ENCODE peak calls at places on chromosomes 1 and 21, in four cellular contexts. One of them, this sample, is unnamed.
A peak's percentile ranks its signal among the peaks of the same experiment; 100 is the strongest.

GRCh38 chr1:15038232-15039016 is 115.1 kb upstream of the TMEM51 start:
- DNase-seq in SK-N-SH: peak; percentile 55
- DNase-seq in H1: no peak
- DNase-seq in K562: peak; percentile 62
- DNase-seq in this sample: peak; percentile 34

GRCh38 chr1:10396870-10397269 is 2.0 kb upstream of the PGD start:
- DNase-seq in H1: no peak
- DNase-seq in K562: no peak
- DNase-seq in SK-N-SH: no peak
- DNase-seq in this sample: no peak

GRCh38 chr1:222769968-222770620 is 33.1 kb downstream of the FAM177B start:
- DNase-seq in H1: no peak
- DNase-seq in SK-N-SH: no peak
- DNase-seq in K562: no peak
- DNase-seq in this sample: no peak

GRCh38 chr1:42943166-42943565 is 15.5 kb downstream of the SLC2A1 start:
- DNase-seq in H1: no peak
- DNase-seq in SK-N-SH: no peak
- DNase-seq in K562: no peak
- DNase-seq in this sample: no peak

GRCh38 chr21:33734818-33735217 is 92.5 kb downstream of the ITSN1 start:
- DNase-seq in K562: no peak
- DNase-seq in H1: no peak
- DNase-seq in SK-N-SH: no peak
- DNase-seq in this sample: no peak

GRCh38 chr1:175493321-175493998 is 249.9 kb downstream of the TNR start:
- DNase-seq in K562: no peak
- DNase-seq in SK-N-SH: no peak
- DNase-seq in H1: no peak
- DNase-seq in this sample: peak; percentile 16

GRCh38 chr1:218874313-218874712 is 299.4 kb upstream of the LYPLAL1 start:
- DNase-seq in K562: no peak
- DNase-seq in H1: no peak
- DNase-seq in SK-N-SH: no peak
- DNase-seq in this sample: no peak

GRCh38 chr1:154760469-154760933 is 109.6 kb downstream of the KCNN3 start:
- DNase-seq in H1: no peak
- DNase-seq in SK-N-SH: peak; percentile 91
- DNase-seq in K562: peak; percentile 83
- DNase-seq in this sample: peak; percentile 87

GRCh38 chr1:35269989-35270289 is 1.4 kb downstream of the ZMYM4 start:
- DNase-seq in SK-N-SH: no peak
- DNase-seq in H1: no peak
- DNase-seq in K562: no peak
- DNase-seq in this sample: no peak

GRCh38 chr1:64921761-64922160 is 44.6 kb downstream of the JAK1 start:
- DNase-seq in K562: no peak
- DNase-seq in SK-N-SH: no peak
- DNase-seq in H1: no peak
- DNase-seq in this sample: no peak

GRCh38 chr1:70048336-70048735 is 157.0 kb downstream of the LRRC40 start:
- DNase-seq in SK-N-SH: no peak
- DNase-seq in H1: no peak
- DNase-seq in K562: no peak
- DNase-seq in this sample: no peak

GRCh38 chr1:52532732-52533327 is 20.1 kb downstream of the TUT4 start:
- DNase-seq in K562: no peak
- DNase-seq in H1: no peak
- DNase-seq in SK-N-SH: no peak
- DNase-seq in this sample: no peak

GRCh38 chr21:17454315-17455027 is 58.4 kb upstream of the CXADR start:
- DNase-seq in K562: peak; percentile 34
- DNase-seq in H1: peak; percentile 71
- DNase-seq in SK-N-SH: peak; percentile 70
- DNase-seq in this sample: peak; percentile 90

GRCh38 chr1:37692834-37693175 is 489 bp downstream of the CDCA8 start:
- DNase-seq in H1: no peak
- DNase-seq in SK-N-SH: no peak
- DNase-seq in K562: no peak
- DNase-seq in this sample: no peak

GRCh38 chr1:241592273-241592958 is 47.8 kb downstream of the CHML start:
- DNase-seq in H1: no peak
- DNase-seq in K562: peak; percentile 2
- DNase-seq in SK-N-SH: no peak
- DNase-seq in this sample: no peak

GRCh38 chr1:12201343-12202189 is 28.3 kb upstream of the VPS13D start:
- DNase-seq in SK-N-SH: peak; percentile 14
- DNase-seq in K562: no peak
- DNase-seq in H1: no peak
- DNase-seq in this sample: no peak

GRCh38 chr1:159970932-159971342 is 16.9 kb upstream of the SLAMF9 start:
- DNase-seq in H1: no peak
- DNase-seq in SK-N-SH: no peak
- DNase-seq in K562: no peak
- DNase-seq in this sample: no peak

GRCh38 chr1:22326372-22326915 is 125.2 kb upstream of the ZBTB40 start:
- DNase-seq in H1: no peak
- DNase-seq in SK-N-SH: no peak
- DNase-seq in K562: no peak
- DNase-seq in this sample: no peak

GRCh38 chr1:201405484-201405831 is 6.3 kb upstream of the LAD1 start:
- DNase-seq in SK-N-SH: no peak
- DNase-seq in K562: no peak
- DNase-seq in H1: no peak
- DNase-seq in this sample: no peak

GRCh38 chr1:202133016-202133415 is 10.3 kb downstream of the GPR37L1 start:
- DNase-seq in K562: no peak
- DNase-seq in SK-N-SH: no peak
- DNase-seq in H1: no peak
- DNase-seq in this sample: no peak

GRCh38 chr1:248009681-248010080 is 3.8 kb upstream of the OR2L5 start:
- DNase-seq in SK-N-SH: no peak
- DNase-seq in H1: no peak
- DNase-seq in K562: no peak
- DNase-seq in this sample: no peak

GRCh38 chr1:164700683-164701082 is 141.7 kb downstream of the PBX1 start:
- DNase-seq in K562: no peak
- DNase-seq in SK-N-SH: no peak
- DNase-seq in H1: no peak
- DNase-seq in this sample: no peak

GRCh38 chr1:164702664-164703063 is 143.7 kb downstream of the PBX1 start:
- DNase-seq in SK-N-SH: no peak
- DNase-seq in H1: no peak
- DNase-seq in K562: no peak
- DNase-seq in this sample: no peak

GRCh38 chr1:164702216-164702615 is 143.2 kb downstream of the PBX1 start:
- DNase-seq in SK-N-SH: no peak
- DNase-seq in H1: no peak
- DNase-seq in K562: no peak
- DNase-seq in this sample: no peak

GRCh38 chr1:164701221-164701761 is 142.3 kb downstream of the PBX1 start:
- DNase-seq in SK-N-SH: no peak
- DNase-seq in K562: no peak
- DNase-seq in H1: no peak
- DNase-seq in this sample: no peak

GRCh38 chr1:164699815-164700491 is 141.0 kb downstream of the PBX1 start:
- DNase-seq in K562: no peak
- DNase-seq in H1: no peak
- DNase-seq in SK-N-SH: no peak
- DNase-seq in this sample: no peak
- TF ChIP-seq TEAD4 in K562: no peak
- TF ChIP-seq TEAD4 in H1: no peak
- TF ChIP-seq TEAD4 in SK-N-SH: no peak
- TF ChIP-seq TEAD4 in this sample: no peak

GRCh38 chr1:97417661-97418060 is 503.2 kb downstream of the DPYD start:
- DNase-seq in K562: no peak
- DNase-seq in SK-N-SH: no peak
- DNase-seq in H1: no peak
- DNase-seq in this sample: no peak

GRCh38 chr1:97414682-97415312 is 506.0 kb downstream of the DPYD start:
- DNase-seq in H1: no peak
- DNase-seq in SK-N-SH: no peak
- DNase-seq in K562: no peak
- DNase-seq in this sample: no peak

GRCh38 chr1:97412155-97412554 is 508.7 kb downstream of the DPYD start:
- DNase-seq in SK-N-SH: no peak
- DNase-seq in H1: no peak
- DNase-seq in K562: no peak
- DNase-seq in this sample: no peak

GRCh38 chr1:97412737-97413136 is 508.1 kb downstream of the DPYD start:
- DNase-seq in SK-N-SH: no peak
- DNase-seq in K562: no peak
- DNase-seq in H1: no peak
- DNase-seq in this sample: no peak
- TF ChIP-seq TEAD4 in SK-N-SH: no peak
- TF ChIP-seq TEAD4 in K562: no peak
- TF ChIP-seq TEAD4 in H1: no peak
- TF ChIP-seq TEAD4 in this sample: no peak

GRCh38 chr1:240031414-240031813 is 60.3 kb upstream of the FMN2 start:
- DNase-seq in SK-N-SH: no peak
- DNase-seq in H1: no peak
- DNase-seq in K562: no peak
- DNase-seq in this sample: no peak
- TF ChIP-seq TEAD4 in SK-N-SH: no peak
- TF ChIP-seq TEAD4 in H1: no peak
- TF ChIP-seq TEAD4 in K562: no peak
- TF ChIP-seq TEAD4 in this sample: no peak

DNA sequence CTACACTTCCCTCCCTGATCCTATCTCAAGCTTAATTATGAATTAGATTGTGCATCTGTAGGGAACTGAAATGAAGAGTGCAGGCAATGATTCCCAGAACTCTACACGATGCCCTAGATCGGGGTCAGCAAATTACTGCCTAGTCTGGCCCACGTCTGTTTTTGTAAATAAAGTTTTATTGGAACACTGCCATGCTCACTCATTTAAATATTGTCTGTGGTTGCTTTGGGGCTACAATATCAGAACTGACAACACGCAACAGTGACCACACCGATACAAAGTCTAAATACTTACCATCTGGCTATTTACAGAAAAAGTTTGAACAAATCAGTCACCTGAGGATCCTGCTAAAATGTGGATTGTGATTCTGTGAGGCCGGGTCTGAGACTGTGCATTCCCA is 74.1 kb downstream of the PGBD5 start:
- DNase-seq in K562: no peak
- DNase-seq in SK-N-SH: no peak
- DNase-seq in H1: no peak
- DNase-seq in this sample: no peak
- TF ChIP-seq TEAD4 in K562: no peak
- TF ChIP-seq TEAD4 in SK-N-SH: no peak
- TF ChIP-seq TEAD4 in H1: no peak
- TF ChIP-seq TEAD4 in this sample: no peak

DNA sequence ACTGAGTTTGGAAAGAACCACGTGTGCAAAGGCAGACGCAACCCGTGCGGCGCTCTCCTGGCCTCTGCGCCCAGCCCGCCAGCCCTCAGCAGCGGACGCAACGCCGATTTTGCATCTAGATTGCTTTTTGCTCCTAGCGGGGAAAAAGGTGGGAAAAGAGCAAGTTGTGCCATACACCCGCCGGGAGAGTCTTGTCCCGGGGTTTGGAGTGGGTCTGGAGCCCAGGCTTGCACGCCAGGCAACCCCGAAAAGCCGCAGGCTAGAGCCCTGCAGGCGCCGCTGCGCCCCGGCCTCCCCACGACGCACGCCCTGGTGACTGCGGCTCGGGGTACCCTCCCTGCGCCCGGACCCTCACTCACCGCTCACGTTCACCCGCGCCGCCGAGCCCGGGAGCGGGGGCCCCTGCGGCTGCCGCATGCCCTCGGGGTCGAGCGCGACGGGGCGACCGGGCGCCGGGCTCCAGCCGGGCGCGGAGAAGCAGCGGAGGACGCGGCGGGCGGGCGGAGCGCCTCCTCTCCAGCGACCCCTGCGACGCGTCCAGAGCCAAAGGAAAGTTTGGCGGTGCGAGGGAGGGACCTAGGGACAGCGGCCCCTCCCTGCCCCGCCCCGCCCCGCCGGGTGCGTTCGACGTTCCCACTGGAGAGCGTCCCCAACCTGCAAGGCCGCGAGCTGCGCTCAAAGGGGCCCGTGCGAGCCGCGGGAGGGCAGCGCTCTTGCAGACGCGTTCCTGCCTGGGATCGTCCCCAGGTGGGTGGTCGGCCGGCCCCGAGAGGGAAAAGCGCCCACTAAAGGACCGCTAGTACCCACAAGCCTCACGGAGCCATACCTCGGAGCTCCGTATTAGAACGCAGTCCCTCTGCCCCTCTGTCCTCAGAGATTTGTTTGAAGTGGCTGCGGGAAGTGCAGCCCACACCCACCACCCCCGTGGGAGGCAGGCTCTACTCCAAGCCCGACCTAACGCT is at the start of gene LPAR3:
- DNase-seq in H1: no peak
- DNase-seq in K562: no peak
- DNase-seq in SK-N-SH: peak; percentile 88
- DNase-seq in this sample: peak; percentile 82
- TF ChIP-seq TEAD4 in H1: no peak
- TF ChIP-seq TEAD4 in K562: no peak
- TF ChIP-seq TEAD4 in SK-N-SH: no peak
- TF ChIP-seq TEAD4 in this sample: no peak

This sample was measured in WTC11.